ENCODE peak calls at places on chromosomes 5 and 9, in seven cellular contexts. T is CD8-positive, alpha-beta T cell; J is right cardiac atrium; Z is uterus; P is heart left ventricle; G is breast epithelium; R is MM.1S. V is an unnamed sample.

GRCh38 chr9:137314561-137315560 is 12.8 kb upstream of the NRARP start:
- DNase-seq in J (no peak), Z (peak; percentile 15), T (no peak), G (no peak), P (peak; percentile 67), R (no peak), V (no peak)

GRCh38 chr9:83628540-83628939 is 5.6 kb downstream of the IDNK start:
- DNase-seq in T (no peak), R (no peak), G (no peak), Z (no peak), P (no peak), J (no peak), V (no peak)

GRCh38 chr9:113673726-113674125 is 202.4 kb upstream of the ZNF618 start:
- DNase-seq in J (no peak), Z (no peak), T (no peak), R (no peak), G (no peak), P (no peak), V (no peak)

GRCh38 chr9:116450378-116451139 is 236.5 kb upstream of the TRIM32 start:
- DNase-seq in J (no peak), R (no peak), Z (no peak), P (no peak), T (no peak), G (no peak), V (peak; percentile 49)

GRCh38 chr9:131817627-131818026 is 77.8 kb upstream of the RAPGEF1 start:
- DNase-seq in J (no peak), P (no peak), T (no peak), Z (no peak), G (no peak), R (no peak), V (no peak)

GRCh38 chr9:114616684-114617520 is 5.8 kb downstream of the TMEM268 start:
- DNase-seq in T (peak; percentile 21), G (peak; percentile 60), R (peak; percentile 86), P (peak; percentile 84), Z (peak; percentile 28), J (peak; percentile 50), V (no peak)

GRCh38 chr9:91534374-91534773 is 110.7 kb upstream of the NFIL3 start:
- DNase-seq in J (no peak), T (no peak), R (no peak), G (no peak), P (no peak), Z (no peak), V (no peak)

GRCh38 chr5:137997726-137998213 is 35.1 kb downstream of the FAM13B start:
- DNase-seq in P (no peak), J (no peak), T (no peak), R (peak; percentile 73), G (no peak), Z (no peak), V (no peak)

GRCh38 chr5:52735139-52735538 is 52.6 kb upstream of the ITGA1 start:
- DNase-seq in Z (no peak), T (no peak), J (no peak), P (no peak), G (no peak), R (no peak), V (no peak)

GRCh38 chr5:157718529-157718928 is 12.7 kb upstream of the THG1L start:
- DNase-seq in Z (no peak), P (no peak), J (no peak), G (no peak), R (peak; percentile 39), T (peak; percentile 17), V (no peak)

GRCh38 chr5:143182901-143183820 is 220.3 kb downstream of the NR3C1 start:
- DNase-seq in J (peak; percentile 50), R (peak; percentile 86), Z (no peak), G (no peak), T (peak; percentile 11), P (no peak), V (no peak)

GRCh38 chr5:133400120-133400519 is 212.2 kb downstream of the FSTL4 start:
- DNase-seq in G (no peak), Z (no peak), R (no peak), P (no peak), J (no peak), T (no peak), V (no peak)

GRCh38 chr9:93318441-93318840 is 133.0 kb upstream of the FAM120A start:
- DNase-seq in T (no peak), G (no peak), Z (no peak), J (no peak), P (no peak), R (no peak), V (no peak)

GRCh38 chr5:14665949-14666741 is 1.6 kb downstream of the OTULIN start:
- DNase-seq in P (no peak), G (no peak), Z (no peak), T (peak; percentile 63), J (no peak), R (peak; percentile 79), V (peak; percentile 52)

GRCh38 chr5:86865396-86865795 is 247.7 kb downstream of the COX7C start:
- DNase-seq in G (no peak), J (no peak), P (no peak), Z (no peak), T (no peak), R (no peak), V (no peak)

DNA sequence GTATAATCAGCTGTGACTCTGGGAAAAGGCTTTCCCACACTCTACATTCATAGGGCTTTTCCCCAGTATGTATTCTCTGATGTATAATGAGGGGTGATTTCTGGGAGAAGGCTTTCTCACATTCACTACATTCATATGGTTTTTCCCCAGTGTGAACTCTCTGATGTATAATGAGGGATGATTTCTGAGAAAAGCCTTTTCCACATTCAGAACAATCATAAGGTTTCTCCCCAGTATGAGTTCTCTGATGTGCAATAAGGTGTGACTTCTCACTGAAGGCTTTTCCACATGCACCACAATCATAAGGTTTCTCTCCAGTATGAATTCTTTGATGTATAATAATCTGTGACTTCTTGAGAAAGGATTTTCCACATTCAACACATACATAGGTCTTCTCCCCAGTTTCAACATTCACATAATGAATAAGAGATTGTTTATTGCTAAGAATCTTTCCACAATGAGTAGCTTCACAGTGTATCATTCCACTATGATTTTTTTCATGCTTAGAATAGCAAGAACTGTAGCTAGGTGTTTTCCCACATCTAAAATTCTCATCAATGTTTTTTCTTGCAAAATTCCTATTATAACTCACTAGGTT is 26.7 kb upstream of the ZNF300 start:
- DNase-seq in Z (no peak), G (no peak), P (no peak), J (no peak), R (no peak), T (no peak), V (no peak)
- H3K9me3 ChIP-seq in Z (peaks cover 8% of the 10 kb centered on the region), G (peaks cover 97% of the 10 kb centered on the region), P (peaks cover 96% of the 10 kb centered on the region), J (peaks cover 18% of the 10 kb centered on the region), R (no peaks in the 10 kb centered on the region), T (peaks cover 31% of the 10 kb centered on the region), V (peaks cover 58% of the 10 kb centered on the region)

GRCh38 chr5:68368686-68369359 is 153.3 kb downstream of the PIK3R1 start:
- DNase-seq in G (no peak), T (no peak), R (no peak), J (no peak), P (no peak), Z (no peak), V (no peak)
- H3K4me3 ChIP-seq in G (no peak overlapping the region), T (no peak overlapping the region), R (peak overlapping the region; percentile 43), J (no peak overlapping the region), P (no peak overlapping the region), Z (no peak overlapping the region), V (no peak overlapping the region)

GRCh38 chr9:95514402-95514801 is 2.4 kb downstream of the PTCH1 start:
- DNase-seq in T (no peak), R (no peak), J (no peak), G (no peak), Z (no peak), P (no peak), V (no peak)
- H3K27me3 ChIP-seq in T (no peaks in the 10 kb centered on the region), R (no peaks in the 10 kb centered on the region), J (no peaks in the 10 kb centered on the region), G (no peaks in the 10 kb centered on the region), Z (no peaks in the 10 kb centered on the region), P (no peaks in the 10 kb centered on the region), V (no peaks in the 10 kb centered on the region)

GRCh38 chr9:40907657-40908624 is 220.5 kb downstream of the FOXD4L6 start:
- DNase-seq in G (no peak), P (no peak), Z (no peak), J (no peak), R (no peak), T (no peak), V (no peak)
- H3K9me3 ChIP-seq in G (peaks cover 100% of the 10 kb centered on the region), P (peaks cover 99% of the 10 kb centered on the region), Z (peaks cover 3% of the 10 kb centered on the region), J (peaks cover 11% of the 10 kb centered on the region), R (no peaks in the 10 kb centered on the region), T (peaks cover 56% of the 10 kb centered on the region), V (peaks cover 5% of the 10 kb centered on the region)

GRCh38 chr9:2591967-2592366 is 29.6 kb upstream of the VLDLR start:
- DNase-seq in Z (no peak), G (no peak), R (no peak), J (no peak), P (no peak), T (no peak), V (no peak)

GRCh38 chr9:2593754-2594153 is 27.8 kb upstream of the VLDLR start:
- DNase-seq in J (no peak), Z (no peak), P (no peak), G (no peak), R (no peak), T (no peak), V (no peak)

GRCh38 chr9:2597483-2597882 is 24.1 kb upstream of the VLDLR start:
- DNase-seq in J (no peak), P (no peak), Z (no peak), G (no peak), R (no peak), T (no peak), V (no peak)

GRCh38 chr9:2599896-2600295 is 21.7 kb upstream of the VLDLR start:
- DNase-seq in Z (no peak), T (no peak), R (no peak), J (no peak), P (no peak), G (no peak), V (no peak)

GRCh38 chr9:2596003-2596402 is 25.6 kb upstream of the VLDLR start:
- DNase-seq in G (no peak), R (no peak), J (no peak), Z (no peak), P (no peak), T (no peak), V (no peak)
- H3K4me3 ChIP-seq in G (no peak overlapping the region), R (no peak overlapping the region), J (no peak overlapping the region), Z (no peak overlapping the region), P (no peak overlapping the region), T (no peak overlapping the region), V (no peak overlapping the region)

GRCh38 chr5:177377851-177378776 is 6.1 kb upstream of the SLC34A1 start:
- DNase-seq in J (no peak), R (no peak), P (no peak), T (no peak), Z (no peak), G (no peak), V (no peak)

GRCh38 chr5:177382423-177383029 is 1.7 kb upstream of the SLC34A1 start:
- DNase-seq in G (no peak), P (no peak), R (peak; percentile 30), Z (no peak), T (no peak), J (no peak), V (peak; percentile 39)

GRCh38 chr5:177378884-177379883 is 5.0 kb upstream of the SLC34A1 start:
- DNase-seq in G (no peak), Z (no peak), J (no peak), P (no peak), T (no peak), R (no peak), V (peak; percentile 58)

GRCh38 chr5:177383181-177383580 is 1.1 kb upstream of the SLC34A1 start:
- DNase-seq in Z (no peak), J (no peak), T (no peak), R (no peak), G (no peak), P (no peak), V (no peak)

GRCh38 chr5:177380805-177381126 is 3.5 kb upstream of the SLC34A1 start:
- DNase-seq in R (no peak), J (no peak), G (no peak), P (no peak), Z (no peak), T (no peak), V (no peak)
- H3K27me3 ChIP-seq in R (peaks cover 21% of the 10 kb centered on the region), J (no peaks in the 10 kb centered on the region), G (no peaks in the 10 kb centered on the region), P (no peaks in the 10 kb centered on the region), Z (no peaks in the 10 kb centered on the region), T (no peaks in the 10 kb centered on the region), V (no peaks in the 10 kb centered on the region)